ENCODE peak calls at places on chromosomes 13 and 19, in four cellular contexts. E is transverse colon, A is K562, T is HCT116. I is an unnamed sample.

GRCh38 chr13:30818323-30818960 is 83.1 kb downstream of the ALOX5AP start:
- DNase-seq in A (no peak), E (no peak), T (no peak), I (no peak)

GRCh38 chr19:10699650-10700335 is 1.4 kb upstream of the QTRT1 start:
- DNase-seq in A (no peak), T (peak; percentile 48), E (peak; percentile 70), I (no peak)

GRCh38 chr13:23845309-23845708 is 43.9 kb downstream of the MIPEP start:
- DNase-seq in T (no peak), A (no peak), E (no peak), I (no peak)

GRCh38 chr13:94858856-94859811 is 146.8 kb upstream of the SOX21 start:
- DNase-seq in E (peak; percentile 30), A (no peak), T (no peak), I (no peak)

GRCh38 chr19:13441810-13442512 is 64.3 kb downstream of the CACNA1A start:
- DNase-seq in E (peak; percentile 20), A (peak; percentile 69), T (no peak), I (peak; percentile 26)

GRCh38 chr19:5273782-5274181 is 66.8 kb downstream of the PTPRS start:
- DNase-seq in A (no peak), T (no peak), E (no peak), I (no peak)

GRCh38 chr13:23956106-23956505 is 58.8 kb upstream of the C1QTNF9B start:
- DNase-seq in E (peak; percentile 65), A (no peak), T (peak; percentile 31), I (no peak)

GRCh38 chr13:110484290-110485048 is 77.1 kb downstream of the RAB20 start:
- DNase-seq in T (no peak), E (no peak), A (no peak), I (no peak)

GRCh38 chr13:43107780-43108179 is 84.4 kb downstream of the DNAJC15 start:
- DNase-seq in T (no peak), A (no peak), E (no peak), I (no peak)

GRCh38 chr13:51823861-51824260 is 19.9 kb upstream of the DHRS12 start:
- DNase-seq in T (no peak), A (no peak), E (no peak), I (no peak)

GRCh38 chr13:23383151-23383550 is 50.4 kb downstream of the SACS start:
- DNase-seq in T (no peak), E (no peak), A (no peak), I (no peak)

GRCh38 chr13:23391752-23392151 is 41.8 kb downstream of the SACS start:
- DNase-seq in T (no peak), E (no peak), A (no peak), I (no peak)

GRCh38 chr19:6424190-6424938 is at the start of gene KHSRP:
- DNase-seq in E (no peak), T (no peak), A (peak; percentile 91), I (no peak)

GRCh38 chr19:55319786-55320185 is 5.4 kb downstream of the TMEM150B start:
- DNase-seq in A (peak; percentile 63), T (no peak), E (no peak), I (no peak)

GRCh38 chr13:30186644-30187431 is 120.5 kb downstream of the KATNAL1 start:
- DNase-seq in A (no peak), T (no peak), E (no peak), I (no peak)

GRCh38 chr13:44223785-44224432 is 149.7 kb upstream of the SERP2 start:
- DNase-seq in A (no peak), T (no peak), E (no peak), I (no peak)
- TF ChIP-seq POLR2AphosphoS5 in A (no peak), T (no peak), E (no peak), I (no peak)

GRCh38 chr13:102978168-102978567 is 88.0 kb downstream of the SLC10A2 start:
- DNase-seq in E (no peak), T (no peak), A (no peak), I (no peak)
- H3K4me3 ChIP-seq in E (no peak overlapping the region), T (no peak overlapping the region), A (no peak overlapping the region), I (no peak overlapping the region)

GRCh38 chr19:11860721-11861120 is 12.2 kb downstream of the ZNF439 start:
- DNase-seq in E (no peak), A (no peak), T (no peak), I (no peak)

GRCh38 chr19:11856568-11857264 is 8.2 kb downstream of the ZNF439 start:
- DNase-seq in E (peak; percentile 33), A (no peak), T (no peak), I (no peak)

GRCh38 chr19:11861301-11861700 is 12.8 kb downstream of the ZNF439 start:
- DNase-seq in E (no peak), A (no peak), T (no peak), I (no peak)
- H3K9me3 ChIP-seq in E (peaks cover 29% of the 10 kb centered on the region), A (no peaks in the 10 kb centered on the region), T (no peaks in the 10 kb centered on the region), I (no peaks in the 10 kb centered on the region)

DNA sequence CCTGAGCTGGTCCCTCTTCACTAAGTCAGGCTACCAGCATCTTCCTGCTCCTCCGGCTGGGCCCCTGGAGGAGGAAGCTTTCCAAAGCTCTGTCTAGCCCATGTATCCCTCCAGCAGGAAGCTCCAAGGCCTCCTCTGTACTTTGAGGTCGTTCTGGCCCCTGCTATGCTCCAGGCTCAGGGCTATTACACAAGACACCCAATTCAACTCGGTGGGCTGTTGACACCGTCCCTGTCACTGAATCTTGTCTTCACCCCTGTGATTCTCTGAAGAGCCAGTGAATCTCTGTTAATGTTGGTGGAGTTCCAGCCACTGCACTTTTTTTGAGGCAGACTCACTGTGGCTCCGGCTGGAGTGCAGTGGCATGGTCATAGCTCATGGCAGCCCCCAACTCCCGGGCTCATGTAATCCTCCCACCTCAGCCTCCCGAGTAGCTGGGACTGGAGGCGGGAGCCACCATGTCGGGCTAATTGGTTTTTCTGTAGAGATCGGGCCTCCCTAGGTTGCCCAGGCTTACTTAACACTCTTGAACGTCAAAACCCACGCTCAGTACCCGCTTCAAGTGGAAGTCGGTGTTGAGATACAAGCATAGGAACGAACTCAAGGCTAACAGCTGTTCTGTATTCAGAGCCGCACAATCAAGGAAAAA is 512 bp upstream of the REX1BD start:
- DNase-seq in T (no peak), A (no peak), E (no peak), I (no peak)
- TF ChIP-seq POLR2AphosphoS5 in T (no peak), A (no peak), E (no peak), I (no peak)

GRCh38 chr19:3607398-3608078 is 863 bp upstream of the TBXA2R start:
- DNase-seq in T (no peak), A (peak; percentile 64), E (no peak), I (no peak)
- H3K4me3 ChIP-seq in T (peak overlapping the region; percentile 64), A (peak overlapping the region; percentile 89), E (no peak overlapping the region), I (no peak overlapping the region)

I was measured in SK-N-MC.